ENCODE peak calls at places on chromosomes 4 and X, in four cellular contexts. D, A, U and Z are unnamed samples.

GRCh38 chr4:1201851-1202525 is 29.6 kb upstream of the SPON2 start:
- DNase-seq in D (peak; percentile 95), A (peak; percentile 65), U (no peak), Z (no peak)

GRCh38 chrX:115330498-115331138 is 41.1 kb downstream of the LUZP4 start:
- DNase-seq in D (peak; percentile 76), A (peak; percentile 40), U (peak; percentile 61), Z (peak; percentile 65)

GRCh38 chr4:47879458-47879857 is 34.9 kb downstream of the NFXL1 start:
- DNase-seq in D (no peak), A (no peak), U (no peak), Z (no peak)

GRCh38 chr4:15963568-15963967 is 593 bp upstream of the FGFBP2 start:
- DNase-seq in D (no peak), A (no peak), U (no peak), Z (no peak)

GRCh38 chr4:1673671-1674070 is 10.4 kb downstream of the FAM53A start:
- DNase-seq in D (no peak), A (no peak), U (no peak), Z (no peak)

GRCh38 chrX:148540114-148540513 is 39.7 kb downstream of the AFF2 start:
- DNase-seq in D (no peak), A (no peak), U (peak; percentile 4), Z (no peak)

GRCh38 chr4:118682928-118683327 is 2.3 kb upstream of the METTL14 start:
- DNase-seq in D (peak; percentile 41), A (no peak), U (peak; percentile 43), Z (no peak)

GRCh38 chr4:22336822-22337221 is 179.0 kb downstream of the ADGRA3 start:
- DNase-seq in D (no peak), A (no peak), U (no peak), Z (no peak)

GRCh38 chr4:36348403-36348938 is 67.1 kb downstream of the DTHD1 start:
- DNase-seq in D (no peak), A (peak; percentile 66), U (no peak), Z (no peak)

GRCh38 chr4:4860381-4860802 is 927 bp downstream of the MSX1 start:
- DNase-seq in D (peak; percentile 35), A (no peak), U (peak; percentile 57), Z (peak; percentile 23)

GRCh38 chr4:22428441-22428840 is 87.4 kb downstream of the ADGRA3 start:
- DNase-seq in D (no peak), A (no peak), U (no peak), Z (no peak)

GRCh38 chr4:186227221-186227620 is at the start of gene KLKB1:
- DNase-seq in D (no peak), A (no peak), U (no peak), Z (peak; percentile 15)

GRCh38 chr4:118396881-118397666 is 44.3 kb upstream of the PRSS12 start:
- DNase-seq in D (peak; percentile 38), A (no peak), U (no peak), Z (no peak)

GRCh38 chr4:112252234-112252633 is 20.6 kb downstream of the AP1AR start:
- DNase-seq in D (no peak), A (no peak), U (no peak), Z (no peak)

GRCh38 chrX:43469391-43470054 is 186.6 kb upstream of the MAOA start:
- DNase-seq in D (no peak), A (no peak), U (no peak), Z (no peak)

GRCh38 chr4:123929565-123929964 is 533.0 kb downstream of the SPRY1 start:
- DNase-seq in D (peak; percentile 2), A (no peak), U (no peak), Z (no peak)

GRCh38 chr4:162485486-162485885 is 321.7 kb upstream of the FSTL5 start:
- DNase-seq in D (no peak), A (no peak), U (no peak), Z (no peak)

GRCh38 chrX:100720301-100720700 is 11.6 kb downstream of the SYTL4 start:
- DNase-seq in D (peak; percentile 2), A (no peak), U (no peak), Z (no peak)

GRCh38 chr4:148430847-148431246 is 11.4 kb downstream of the NR3C2 start:
- DNase-seq in D (no peak), A (no peak), U (no peak), Z (no peak)

GRCh38 chrX:49282647-49283011 is 13.0 kb downstream of the PPP1R3F start:
- DNase-seq in D (peak; percentile 33), A (no peak), U (peak; percentile 49), Z (no peak)

GRCh38 chr4:18571252-18571885 is 549.8 kb upstream of the LCORL start:
- DNase-seq in D (no peak), A (no peak), U (no peak), Z (peak; percentile 55)

GRCh38 chr4:180960758-180961401 is 1282.3 kb upstream of the TENM3 start:
- DNase-seq in D (no peak), A (no peak), U (no peak), Z (no peak)

GRCh38 chr4:38237139-38237538 is 276.9 kb downstream of the PTTG2 start:
- DNase-seq in D (peak; percentile 55), A (no peak), U (no peak), Z (peak; percentile 89)

GRCh38 chrX:136619889-136620505 is 28.0 kb upstream of the CD40LG start:
- DNase-seq in D (no peak), A (no peak), U (no peak), Z (no peak)
- TF ChIP-seq FOS in D (no peak), A (no peak), U (no peak), Z (no peak)

GRCh38 chrX:41014776-41015175 is 70.5 kb upstream of the USP9X start:
- DNase-seq in D (peak; percentile 45), A (no peak), U (no peak), Z (no peak)
- TF ChIP-seq FOS in D (no peak), A (no peak), U (no peak), Z (no peak)

DNA sequence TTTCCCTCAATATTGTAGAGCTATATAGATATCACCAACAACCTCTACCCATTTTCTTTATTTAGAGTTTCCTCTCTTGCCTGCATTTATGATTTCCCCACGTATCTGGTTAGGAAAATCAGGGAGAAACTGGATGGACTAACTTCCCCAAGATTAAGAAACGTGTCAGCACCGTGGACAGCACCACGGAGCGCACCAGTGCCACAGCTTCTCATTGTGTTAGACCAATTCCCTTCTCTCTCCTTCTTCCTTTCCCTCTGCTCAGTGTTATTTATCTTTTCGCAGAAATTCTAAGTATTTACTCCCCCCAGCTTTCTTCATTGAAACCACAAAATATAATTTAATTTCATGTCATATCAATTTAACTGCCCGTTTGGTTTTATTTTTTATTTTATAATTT is 568.6 kb upstream of the BOD1L1 start:
- DNase-seq in D (peak; percentile 69), A (no peak), U (peak; percentile 8), Z (peak; percentile 52)
- TF ChIP-seq FOS in D (no peak), A (no peak), U (no peak), Z (no peak)

GRCh38 chr4:5887361-5888221 is 5.3 kb downstream of the CRMP1 start:
- DNase-seq in D (no peak), A (no peak), U (peak; percentile 17), Z (no peak)

GRCh38 chr4:5887011-5887360 is 5.9 kb downstream of the CRMP1 start:
- DNase-seq in D (no peak), A (no peak), U (no peak), Z (no peak)

GRCh38 chr4:5890063-5890727 is 2.7 kb downstream of the CRMP1 start:
- DNase-seq in D (peak; percentile 30), A (no peak), U (no peak), Z (no peak)

GRCh38 chr4:5888706-5889696 is 3.9 kb downstream of the CRMP1 start:
- DNase-seq in D (no peak), A (no peak), U (no peak), Z (no peak)

GRCh38 chr4:5888222-5888701 is 4.6 kb downstream of the CRMP1 start:
- DNase-seq in D (no peak), A (no peak), U (peak; percentile 17), Z (no peak)
- TF ChIP-seq FOS in D (no peak), A (no peak), U (no peak), Z (no peak)

GRCh38 chrX:102155806-102156179 is at the start of gene BEX5:
- DNase-seq in D (no peak), A (no peak), U (peak; percentile 24), Z (peak; percentile 51)

GRCh38 chrX:102154218-102154860 is 1.4 kb downstream of the BEX5 start:
- DNase-seq in D (no peak), A (no peak), U (peak; percentile 9), Z (no peak)

DNA sequence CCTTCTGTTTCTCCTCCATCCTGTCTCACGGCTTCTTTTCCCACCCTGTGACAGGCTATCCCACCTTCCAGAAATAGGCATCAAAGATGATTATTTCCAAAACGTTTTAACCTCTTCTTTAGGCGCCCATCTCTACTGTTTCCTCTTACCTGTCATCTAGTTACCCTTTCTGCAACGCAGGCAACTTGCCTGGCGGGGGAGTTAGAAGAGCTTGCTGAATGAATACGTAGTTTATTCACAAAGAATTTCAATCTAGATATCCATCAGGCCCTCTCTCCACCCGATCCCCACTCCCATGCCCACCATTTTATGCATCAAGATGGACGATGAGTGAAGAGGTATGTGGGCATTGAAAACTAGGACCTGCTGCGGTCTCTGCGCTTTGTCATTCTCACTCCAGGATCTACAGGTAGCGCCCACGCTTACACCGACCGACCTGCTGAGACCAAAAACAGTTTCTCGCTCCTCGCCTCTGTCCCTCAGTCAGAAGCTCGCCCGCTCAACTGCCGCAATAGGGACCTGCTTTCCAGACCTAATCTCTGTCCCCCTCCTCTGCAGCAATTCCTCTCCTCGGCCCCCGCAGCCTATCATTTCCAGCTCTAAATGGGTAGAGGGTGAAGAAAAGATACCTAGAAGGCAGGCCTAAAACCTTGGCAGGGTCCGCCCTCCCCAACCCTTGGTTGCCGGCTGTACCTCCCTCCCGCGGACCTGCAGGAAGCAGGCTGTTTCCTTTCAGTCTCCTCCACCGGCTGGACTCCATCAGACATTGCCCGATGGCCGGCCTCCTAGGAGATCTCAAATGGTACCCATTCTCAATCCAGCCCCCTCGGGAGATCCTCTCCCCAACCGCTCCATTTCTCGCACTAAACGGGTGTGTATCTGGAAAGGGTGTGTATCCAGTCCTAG is 624 bp downstream of the BEX5 start:
- DNase-seq in D (no peak), A (no peak), U (no peak), Z (peak; percentile 0)
- TF ChIP-seq FOS in D (no peak), A (no peak), U (no peak), Z (no peak)

DNA sequence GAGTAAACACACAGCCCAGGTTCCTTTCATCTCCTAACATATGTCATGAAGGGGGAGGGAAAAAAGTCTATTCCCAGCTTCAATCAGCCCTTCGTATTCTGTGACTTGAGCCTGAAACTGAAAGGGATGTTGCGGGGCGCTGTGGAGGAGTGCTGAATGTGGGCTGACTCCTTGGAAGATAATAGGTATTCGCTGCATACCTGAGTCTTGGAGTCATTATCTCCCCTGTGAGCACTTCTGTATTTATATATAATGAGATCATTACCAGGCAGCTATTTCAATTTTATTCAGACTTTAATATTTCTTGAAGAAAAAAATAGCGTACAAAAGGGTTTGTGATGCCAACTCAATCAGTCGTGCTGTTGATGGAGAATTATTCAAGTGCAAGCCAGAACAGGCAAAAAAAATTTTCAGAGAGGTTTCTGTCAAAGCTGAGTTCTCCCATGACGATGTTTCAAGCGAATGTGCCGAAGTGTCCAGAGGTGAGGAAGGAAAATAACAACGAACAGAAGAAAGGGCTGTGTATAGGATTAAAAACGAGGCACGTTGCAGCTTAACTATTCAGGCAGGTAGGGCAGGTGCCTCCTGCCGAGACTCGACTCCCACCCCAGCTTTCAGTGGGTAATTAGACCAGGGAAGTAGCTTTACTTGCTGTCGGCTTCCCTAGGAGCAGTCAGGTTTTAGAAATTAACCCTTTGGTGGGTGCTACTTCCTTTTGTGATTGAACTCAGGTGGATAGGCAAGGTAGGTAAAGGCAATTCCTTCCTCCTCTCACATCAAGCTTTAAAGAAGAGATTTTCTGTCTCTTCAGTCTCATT is 163.7 kb upstream of the NOCT start:
- DNase-seq in D (peak; percentile 8), A (no peak), U (no peak), Z (no peak)
- TF ChIP-seq FOS in D (no peak), A (no peak), U (no peak), Z (no peak)